ENCODE peak calls at places on chromosome 21, in nine cellular contexts. J is GM20000; Y is activated T-helper 1 cell treated with Interleukin-2 at 50 U/mL for 16 hours; R is stimulated activated CD4-positive, alpha-beta T cell treated with anti-CD3 and anti-CD28 coated beads, Interleukin-12 subunit alpha, Interleukin-12 subunit beta, amount 100 ng/mL, for 24 hours; A is NAMALWA; U is fibroblast of mammary gland; O is activated naive CD4-positive, alpha-beta T cell treated with anti-CD3 and anti-CD28 coated beads for 36 hours; P is MG63; L is stimulated activated naive CD8-positive, alpha-beta T cell treated with anti-CD3 and anti-CD28 coated beads, Interleukin-15, Interleukin-2, amounts not matched to agents 100 U/mL and 50 U/mL, for 24 hours. K is an unnamed sample.

GRCh38 chr21:34946385-34947121 is 102.5 kb downstream of the RUNX1 start:
- DNase-seq in P (no peak), R (no peak), Y (no peak), J (no peak), U (no peak), L (peak; percentile 54), O (peak; percentile 71), A (peak; percentile 65), K (no peak)

GRCh38 chr21:34074283-34075098 is 1.1 kb downstream of the MRPS6 start:
- DNase-seq in J (no peak), R (no peak), L (peak; percentile 22), A (peak; percentile 35), U (no peak), Y (no peak), P (no peak), O (peak; percentile 24), K (no peak)

GRCh38 chr21:29991624-29992023 is 51.8 kb upstream of the GRIK1 start:
- DNase-seq in J (no peak), A (no peak), O (no peak), P (no peak), U (no peak), L (no peak), R (no peak), Y (no peak), K (no peak)

GRCh38 chr21:44804762-44805161 is 3.1 kb upstream of the UBE2G2 start:
- DNase-seq in R (no peak), A (no peak), P (no peak), U (no peak), L (no peak), Y (no peak), J (no peak), O (no peak), K (no peak)

GRCh38 chr21:35026617-35027557 is 22.2 kb downstream of the RUNX1 start:
- DNase-seq in J (peak; percentile 65), P (no peak), R (peak; percentile 58), A (peak; percentile 88), Y (peak; percentile 82), O (peak; percentile 88), L (peak; percentile 81), U (no peak), K (peak; percentile 78)

GRCh38 chr21:45328198-45329087 is 40.7 kb upstream of the POFUT2 start:
- DNase-seq in P (no peak), A (no peak), O (no peak), Y (no peak), R (no peak), J (no peak), U (no peak), L (no peak), K (no peak)

GRCh38 chr21:44800971-44801467 is 601 bp downstream of the UBE2G2 start:
- DNase-seq in R (no peak), A (peak; percentile 71), J (peak; percentile 83), O (peak; percentile 40), U (peak; percentile 39), L (no peak), Y (no peak), P (no peak), K (no peak)

GRCh38 chr21:26715878-26716506 is 129.2 kb downstream of the ADAMTS1 start:
- DNase-seq in U (peak; percentile 57), J (peak; percentile 27), O (peak; percentile 30), R (no peak), P (peak; percentile 7), Y (no peak), L (peak; percentile 23), A (peak; percentile 55), K (no peak)

GRCh38 chr21:39107739-39108138 is 75.5 kb downstream of the PSMG1 start:
- DNase-seq in U (no peak), L (no peak), R (no peak), Y (no peak), P (no peak), A (no peak), O (no peak), J (no peak), K (no peak)